ENCODE peak calls at places on chromosomes 2 and 18, in seven cellular contexts. B is cardiac muscle cell, D is heart left ventricle, F is LNCaP clone FGC, M is heart right ventricle, S is A549, L is spleen. A is an unnamed sample.

GRCh38 chr2:129069875-129070594 is 751.4 kb upstream of the HS6ST1 start:
- DNase-seq in F (peak; percentile 52), B (no peak), D (peak; percentile 34), S (no peak), L (no peak), M (peak; percentile 26), A (no peak)

GRCh38 chr2:240585101-240585500 is 1.4 kb upstream of the CAPN10 start:
- DNase-seq in S (no peak), F (no peak), D (peak; percentile 24), M (peak; percentile 5), B (no peak), L (peak; percentile 79), A (no peak)

GRCh38 chr18:12372406-12372805 is 4.6 kb downstream of the AFG3L2 start:
- DNase-seq in B (no peak), F (no peak), S (no peak), L (no peak), D (no peak), M (no peak), A (no peak)

GRCh38 chr2:46034535-46034934 is 262.7 kb upstream of the EPAS1 start:
- DNase-seq in D (peak; percentile 49), M (peak; percentile 54), S (no peak), L (peak; percentile 81), B (peak; percentile 63), F (no peak), A (no peak)

GRCh38 chr18:47832348-47832747 is 98.1 kb downstream of the SMAD2 start:
- DNase-seq in B (peak; percentile 22), L (no peak), D (no peak), M (no peak), F (no peak), S (no peak), A (no peak)

GRCh38 chr2:204401114-204401513 is 144.2 kb upstream of the PARD3B start:
- DNase-seq in M (no peak), F (no peak), L (no peak), D (no peak), S (no peak), B (no peak), A (no peak)

GRCh38 chr2:173793649-173794565 is 171.3 kb downstream of the SP3 start:
- DNase-seq in M (no peak), S (no peak), D (no peak), F (peak; percentile 30), B (no peak), L (no peak), A (no peak)

GRCh38 chr2:181457741-181458425 is 697 bp downstream of the ITGA4 start:
- DNase-seq in B (peak; percentile 62), D (peak; percentile 28), M (peak; percentile 27), L (peak; percentile 93), F (no peak), S (no peak), A (no peak)

GRCh38 chr2:186852508-186852907 is 3.5 kb upstream of the ZSWIM2 start:
- DNase-seq in B (no peak), M (no peak), F (no peak), S (no peak), D (no peak), L (no peak), A (no peak)

GRCh38 chr2:70143314-70144150 is 47.3 kb downstream of the C2orf42 start:
- DNase-seq in M (no peak), B (peak; percentile 56), L (peak; percentile 87), D (peak; percentile 63), S (no peak), F (peak; percentile 60), A (no peak)

GRCh38 chr18:811192-812122 is 585 bp downstream of the YES1 start:
- DNase-seq in D (peak; percentile 57), M (peak; percentile 37), S (peak; percentile 4), B (peak; percentile 32), F (no peak), L (peak; percentile 89), A (no peak)

GRCh38 chr2:234279646-234280045 is 217.2 kb downstream of the ARL4C start:
- DNase-seq in M (no peak), B (no peak), S (no peak), F (no peak), D (no peak), L (no peak), A (no peak)

DNA sequence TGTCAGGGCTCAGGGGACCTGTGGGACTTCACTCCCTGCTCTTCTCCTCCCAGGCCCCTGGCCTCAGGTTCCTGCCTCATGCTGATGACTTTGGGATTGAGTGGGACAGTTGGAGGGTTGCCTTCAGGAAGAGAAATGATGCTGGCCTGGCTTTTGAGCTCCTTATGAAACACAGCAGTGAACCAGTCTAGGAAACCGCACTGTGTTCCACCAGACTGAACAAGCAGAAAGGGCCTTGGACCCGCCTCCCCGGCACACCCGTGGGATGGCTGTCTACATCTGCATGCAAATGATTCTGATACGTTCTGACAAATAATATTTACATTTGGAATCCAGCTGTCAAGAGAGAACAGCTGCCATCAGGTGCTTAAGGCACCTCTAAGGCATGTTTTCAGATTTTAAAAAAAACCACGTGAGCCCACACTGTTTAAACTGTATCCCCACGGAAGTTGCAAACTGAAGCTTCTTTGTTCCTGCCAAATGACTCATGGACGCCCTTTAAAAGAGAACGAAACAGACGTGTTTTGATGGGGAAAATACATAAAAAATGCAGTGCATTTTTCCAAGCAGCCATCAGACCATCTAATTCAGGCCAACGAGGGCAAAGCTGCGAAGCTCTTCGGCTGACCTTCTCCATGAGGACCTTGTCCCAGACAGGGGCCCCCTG is 27.6 kb upstream of the ASAP2 start:
- DNase-seq in L (no peak), M (peak; percentile 34), S (no peak), B (peak; percentile 88), D (peak; percentile 78), F (no peak), A (peak; percentile 88)
- H3K4me3 ChIP-seq in L (no peak overlapping the region), M (no peak overlapping the region), S (no peak overlapping the region), B (no peak overlapping the region), D (no peak overlapping the region), F (no peak overlapping the region), A (no peak overlapping the region)

GRCh38 chr2:27071277-27071989 is at the start of gene OST4:
- DNase-seq in B (peak; percentile 97), L (peak; percentile 99), S (peak; percentile 97), D (peak; percentile 96), F (peak; percentile 49), M (peak; percentile 95), A (peak; percentile 70)
- TF ChIP-seq CTCF in B (no peak), L (no peak), S (no peak), D (no peak), F (no peak), M (no peak), A (no peak)

GRCh38 chr2:66173635-66174034 is 261.3 kb upstream of the MEIS1 start:
- DNase-seq in M (no peak), B (no peak), F (no peak), L (no peak), S (no peak), D (no peak), A (no peak)

GRCh38 chr2:66170681-66171234 is 264.2 kb upstream of the MEIS1 start:
- DNase-seq in B (no peak), M (no peak), S (no peak), D (no peak), L (no peak), F (no peak), A (no peak)

GRCh38 chr2:66169076-66169475 is 265.8 kb upstream of the MEIS1 start:
- DNase-seq in L (no peak), B (no peak), F (no peak), D (no peak), M (no peak), S (no peak), A (no peak)

GRCh38 chr2:66171530-66171929 is 263.4 kb upstream of the MEIS1 start:
- DNase-seq in S (no peak), B (no peak), D (no peak), M (no peak), F (peak; percentile 2), L (no peak), A (no peak)
- H3K4me3 ChIP-seq in S (no peak overlapping the region), B (no peak overlapping the region), D (no peak overlapping the region), M (no peak overlapping the region), F (no peak overlapping the region), L (no peak overlapping the region), A (no peak overlapping the region)

GRCh38 chr2:108396845-108397244 is 19.1 kb downstream of the SULT1C4 start:
- DNase-seq in S (no peak), L (no peak), F (no peak), D (no peak), B (peak; percentile 63), M (no peak), A (no peak)
- TF ChIP-seq CTCF in S (no peak), L (no peak), F (peak; percentile 27), D (no peak), B (peak; percentile 44), M (no peak), A (peak; percentile 24)

DNA sequence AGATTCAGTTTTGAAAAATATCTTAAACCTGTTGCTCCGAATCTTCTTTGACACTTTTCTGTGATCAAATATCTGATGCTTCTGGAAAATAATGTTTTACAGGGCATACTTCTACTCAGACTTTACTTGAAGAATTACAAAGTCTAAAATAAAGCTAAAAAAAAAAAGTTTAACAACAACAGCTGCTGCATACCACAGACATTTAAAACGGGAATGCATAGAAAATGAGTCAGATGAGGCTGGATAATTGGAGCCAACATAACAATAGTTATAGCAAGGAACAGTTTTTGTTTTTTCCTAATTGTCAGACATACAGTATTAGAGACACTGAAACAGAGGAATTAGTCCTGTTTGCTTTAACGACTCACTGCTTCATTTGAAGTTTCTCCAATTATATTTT is 1090.2 kb downstream of the SUCLG1 start:
- DNase-seq in S (no peak), B (peak; percentile 41), L (no peak), D (no peak), M (no peak), F (no peak), A (peak; percentile 16)
- H3K4me3 ChIP-seq in S (no peak overlapping the region), B (no peak overlapping the region), L (no peak overlapping the region), D (no peak overlapping the region), M (no peak overlapping the region), F (no peak overlapping the region), A (no peak overlapping the region)